ENCODE peak calls at places on chromosomes 16 and 17, in five cellular contexts. S is AG04450, L is mesenchymal stem cell, R is K562, E is tibial artery. P is an unnamed sample.

GRCh38 chr17:4806420-4806769 is 557 bp upstream of the PLD2 start:
- DNase-seq in L (peak; percentile 9), S (no peak), R (no peak), E (no peak), P (no peak)

GRCh38 chr16:11379420-11379819 is 34.2 kb downstream of the RMI2 start:
- DNase-seq in R (no peak), L (no peak), S (no peak), E (no peak), P (peak; percentile 75)

GRCh38 chr17:76994237-76994637 is 126.0 kb downstream of the MGAT5B start:
- DNase-seq in S (no peak), L (no peak), R (no peak), E (no peak), P (no peak)

GRCh38 chr17:78852709-78853111 is 12.1 kb upstream of the USP36 start:
- DNase-seq in S (no peak), R (peak; percentile 76), E (no peak), L (no peak), P (no peak)

GRCh38 chr16:11405331-11406176 is 60.3 kb downstream of the RMI2 start:
- DNase-seq in E (no peak), R (peak; percentile 56), L (peak; percentile 26), S (no peak), P (peak; percentile 32)

GRCh38 chr16:9054460-9054859 is 37.0 kb upstream of the HAPSTR1 start:
- DNase-seq in L (no peak), R (no peak), S (no peak), E (no peak), P (no peak)

GRCh38 chr17:6831662-6832263 is at the start of gene TEKT1:
- DNase-seq in S (no peak), R (no peak), E (peak; percentile 73), L (peak; percentile 89), P (peak; percentile 51)

GRCh38 chr17:1712271-1712670 is 2.1 kb upstream of the TLCD2 start:
- DNase-seq in E (no peak), S (no peak), L (no peak), R (no peak), P (no peak)

GRCh38 chr17:52410781-52411180 is 252.3 kb upstream of the CA10 start:
- DNase-seq in L (no peak), E (no peak), R (no peak), S (no peak), P (no peak)

GRCh38 chr17:5591966-5592365 is 7.7 kb upstream of the NLRP1 start:
- DNase-seq in R (no peak), L (no peak), S (no peak), E (no peak), P (no peak)

GRCh38 chr16:64829678-64830077 is 292.2 kb downstream of the CDH11 start:
- DNase-seq in E (no peak), S (no peak), L (peak; percentile 11), R (no peak), P (no peak)

GRCh38 chr16:12649356-12649755 is 154.3 kb downstream of the CPPED1 start:
- DNase-seq in E (no peak), R (no peak), L (no peak), S (no peak), P (no peak)

GRCh38 chr16:6749714-6750113 is 582.9 kb upstream of the RBFOX1 start:
- DNase-seq in S (no peak), E (no peak), R (no peak), L (no peak), P (no peak)

GRCh38 chr17:82242977-82243647 is 14.3 kb downstream of the SLC16A3 start:
- DNase-seq in R (no peak), S (peak; percentile 67), L (peak; percentile 52), E (peak; percentile 95), P (peak; percentile 86)

GRCh38 chr16:88705746-88706287 is 391 bp downstream of the RNF166 start:
- DNase-seq in S (no peak), E (no peak), R (peak; percentile 50), L (no peak), P (no peak)

GRCh38 chr17:67557052-67557845 is 160.5 kb upstream of the NOL11 start:
- DNase-seq in E (no peak), R (no peak), L (peak; percentile 24), S (no peak), P (no peak)

GRCh38 chr17:228223-228615 is 46.8 kb upstream of the DOC2B start:
- DNase-seq in R (no peak), E (no peak), S (no peak), L (no peak), P (no peak)

GRCh38 chr17:42103221-42103954 is 5.1 kb upstream of the ZNF385C start:
- DNase-seq in S (no peak), L (no peak), E (no peak), R (no peak), P (no peak)

GRCh38 chr16:27826893-27827289 is 236.6 kb downstream of the GSG1L start:
- DNase-seq in S (no peak), E (no peak), R (no peak), L (no peak), P (no peak)

GRCh38 chr17:45019177-45019711 is 32.2 kb downstream of the DCAKD start:
- DNase-seq in E (no peak), R (peak; percentile 70), L (peak; percentile 53), S (no peak), P (peak; percentile 64)

GRCh38 chr16:64858076-64858475 is 263.8 kb downstream of the CDH11 start:
- DNase-seq in S (peak; percentile 1), L (no peak), R (no peak), E (no peak), P (no peak)

GRCh38 chr16:68920349-68920748 is 77.0 kb downstream of the TANGO6 start:
- DNase-seq in L (no peak), E (no peak), R (no peak), S (no peak), P (no peak)

GRCh38 chr17:29593546-29594440 is 861 bp downstream of the ANKRD13B start:
- DNase-seq in S (no peak), R (peak; percentile 61), E (no peak), L (peak; percentile 41), P (peak; percentile 47)

GRCh38 chr16:47366228-47366627 is 94.6 kb downstream of the ITFG1 start:
- DNase-seq in L (no peak), E (no peak), S (no peak), R (no peak), P (no peak)
- H3K4me3 ChIP-seq in L (no peak overlapping the region), E (no peak overlapping the region), S (no peak overlapping the region), R (no peak overlapping the region), P (no peak overlapping the region)

DNA sequence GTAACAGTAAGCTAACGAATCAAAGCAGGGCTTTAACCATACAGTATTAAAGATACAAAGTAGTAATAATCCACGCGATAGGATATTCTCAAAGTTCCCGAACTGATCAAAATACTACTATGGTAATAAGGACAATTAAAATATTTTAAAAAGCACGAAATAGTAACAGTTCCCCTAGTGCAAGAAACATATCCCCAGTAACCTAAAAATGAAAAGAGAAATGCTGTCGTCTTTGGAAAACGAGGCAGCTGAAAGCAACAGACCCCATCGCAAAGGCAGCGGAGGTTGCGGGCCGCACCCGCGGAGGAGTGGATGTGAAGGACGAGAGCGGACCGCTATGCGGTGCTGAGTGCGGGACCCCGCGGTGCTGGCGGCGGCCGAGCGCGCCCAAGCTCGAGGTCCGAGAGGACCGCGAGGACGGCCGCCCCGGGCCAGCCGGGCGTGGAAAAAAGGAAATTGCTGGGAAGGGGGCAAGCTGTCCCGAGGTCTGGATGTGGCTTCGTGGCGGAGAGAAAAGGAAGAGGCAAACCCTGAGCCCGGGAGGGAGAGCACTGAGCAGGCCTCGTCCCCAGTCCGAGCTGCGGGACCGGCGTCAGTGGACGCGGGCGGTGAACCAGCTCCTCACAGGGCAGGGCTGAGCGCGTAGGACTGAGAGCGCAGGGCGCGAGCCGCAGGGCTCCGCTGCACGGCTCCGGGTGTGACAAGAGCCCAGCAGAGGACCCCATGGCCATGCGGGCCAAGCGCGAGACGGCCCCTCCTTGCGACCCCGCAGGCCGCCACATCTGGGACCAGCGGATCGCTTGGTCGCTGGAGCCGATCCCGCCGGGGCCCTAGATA is 2.1 kb downstream of the TBX4 start:
- DNase-seq in R (no peak), E (no peak), L (peak; percentile 32), S (no peak), P (no peak)
- H3K27me3 ChIP-seq in R (peaks cover 33% of the 10 kb centered on the region), E (peaks cover 68% of the 10 kb centered on the region), L (peaks cover 88% of the 10 kb centered on the region), S (peaks cover 78% of the 10 kb centered on the region), P (no peaks in the 10 kb centered on the region)

GRCh38 chr16:60304078-60304477 is 1570.0 kb upstream of the GOT2 start:
- DNase-seq in L (no peak), E (no peak), R (no peak), S (no peak), P (no peak)
- H3K9me3 ChIP-seq in L (peaks cover 10% of the 10 kb centered on the region), E (no peaks in the 10 kb centered on the region), R (no peaks in the 10 kb centered on the region), S (peaks cover 5% of the 10 kb centered on the region), P (no peaks in the 10 kb centered on the region)

GRCh38 chr17:59752922-59753321 is 45.5 kb downstream of the VMP1 start:
- DNase-seq in L (no peak), R (no peak), S (no peak), E (no peak), P (no peak)

GRCh38 chr17:59752446-59752845 is 45.0 kb downstream of the VMP1 start:
- DNase-seq in L (no peak), S (no peak), R (no peak), E (no peak), P (no peak)

GRCh38 chr17:59754547-59754946 is 47.1 kb downstream of the VMP1 start:
- DNase-seq in E (no peak), L (peak; percentile 96), R (peak; percentile 46), S (peak; percentile 90), P (peak; percentile 77)

GRCh38 chr17:59751955-59752413 is 44.5 kb downstream of the VMP1 start:
- DNase-seq in E (no peak), S (no peak), L (no peak), R (no peak), P (no peak)

DNA sequence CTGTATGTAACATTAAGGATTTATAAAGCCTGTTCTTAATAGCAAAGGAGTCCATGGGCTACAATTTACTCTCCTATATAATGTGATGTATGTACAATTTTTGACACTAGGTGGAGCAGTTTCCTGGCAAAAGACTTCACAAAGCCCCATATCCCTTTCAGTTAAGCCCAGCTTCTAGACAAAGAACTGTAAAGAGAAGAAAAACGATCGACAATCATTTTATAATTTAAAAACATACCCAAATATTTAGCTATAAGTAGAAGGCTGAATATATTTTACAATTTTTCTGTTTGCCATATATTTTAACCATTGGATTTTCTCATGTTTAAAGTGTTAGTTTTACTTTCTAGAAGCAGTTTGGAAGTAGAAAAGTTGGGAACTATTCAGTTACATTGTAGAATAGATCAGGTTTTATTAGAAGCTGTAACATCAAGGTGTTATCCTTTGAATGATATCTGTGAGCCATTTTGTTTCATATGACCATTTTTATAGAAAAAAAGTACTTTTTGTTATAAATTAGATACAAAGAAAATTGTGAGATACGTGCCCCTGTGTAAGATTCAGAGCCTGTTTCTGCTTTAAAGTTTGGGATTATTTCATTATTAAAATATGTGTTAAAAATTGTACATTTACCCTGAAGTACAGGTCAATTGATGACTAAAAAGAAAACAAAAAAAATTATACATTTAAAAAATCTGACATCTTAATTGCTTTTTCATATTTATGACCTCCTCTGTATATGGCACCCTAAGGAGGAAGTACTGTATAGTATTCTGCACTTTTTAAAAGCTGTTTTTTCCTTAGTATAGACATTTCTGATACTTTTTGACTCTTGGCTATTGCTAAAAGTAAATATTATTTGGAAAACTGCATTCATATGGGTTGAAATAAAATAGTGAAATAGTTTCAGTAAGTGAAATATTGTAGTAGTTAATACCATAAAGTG is 46.3 kb downstream of the VMP1 start:
- DNase-seq in R (peak; percentile 88), S (peak; percentile 84), E (no peak), L (peak; percentile 90), P (no peak)
- H3K4me3 ChIP-seq in R (no peak overlapping the region), S (peak overlapping the region; percentile 27), E (peak overlapping the region; percentile 21), L (peak overlapping the region; percentile 48), P (no peak overlapping the region)

GRCh38 chr16:48961546-48961945 is 320.1 kb downstream of the CBLN1 start:
- DNase-seq in R (no peak), L (no peak), E (no peak), S (no peak), P (no peak)
- H3K27me3 ChIP-seq in R (no peaks in the 10 kb centered on the region), L (no peaks in the 10 kb centered on the region), E (no peaks in the 10 kb centered on the region), S (no peaks in the 10 kb centered on the region), P (no peaks in the 10 kb centered on the region)